ENCODE peak calls at places on chromosomes 1 and 21, in four cellular contexts. One of them, this sample, is unnamed.

GRCh38 chr1:204417231-204417997 is 5.8 kb upstream of the PPP1R15B start:
- DNase-seq in K562: peak; percentile 74
- DNase-seq in HepG2: peak; percentile 74
- DNase-seq in GM12878: no peak
- DNase-seq in this sample: peak; percentile 94

GRCh38 chr1:78447096-78447495 is 43.7 kb upstream of the PTGFR start:
- DNase-seq in K562: no peak
- DNase-seq in HepG2: no peak
- DNase-seq in GM12878: no peak
- DNase-seq in this sample: no peak

GRCh38 chr1:239357867-239358266 is 28.5 kb upstream of the CHRM3 start:
- DNase-seq in K562: no peak
- DNase-seq in HepG2: no peak
- DNase-seq in GM12878: no peak
- DNase-seq in this sample: no peak

GRCh38 chr1:160954158-160955104 is at the start of gene ITLN2:
- DNase-seq in K562: peak; percentile 64
- DNase-seq in HepG2: peak; percentile 67
- DNase-seq in GM12878: peak; percentile 16
- DNase-seq in this sample: peak; percentile 73

GRCh38 chr1:22613951-22614350 is 22.5 kb upstream of the C1QA start:
- DNase-seq in K562: no peak
- DNase-seq in HepG2: no peak
- DNase-seq in GM12878: no peak
- DNase-seq in this sample: no peak

GRCh38 chr1:160251006-160251405 is 11.3 kb downstream of the DCAF8 start:
- DNase-seq in K562: no peak
- DNase-seq in HepG2: no peak
- DNase-seq in GM12878: no peak
- DNase-seq in this sample: no peak

GRCh38 chr1:35577071-35577998 is 4.2 kb downstream of the TFAP2E start:
- DNase-seq in K562: no peak
- DNase-seq in HepG2: no peak
- DNase-seq in GM12878: peak; percentile 40
- DNase-seq in this sample: no peak

GRCh38 chr21:44938976-44939531 is 775 bp upstream of the SLX9 start:
- DNase-seq in K562: no peak
- DNase-seq in HepG2: peak; percentile 40
- DNase-seq in GM12878: no peak
- DNase-seq in this sample: no peak

GRCh38 chr1:235913311-235913710 is 46.6 kb upstream of the LYST start:
- DNase-seq in K562: no peak
- DNase-seq in HepG2: no peak
- DNase-seq in GM12878: no peak
- DNase-seq in this sample: no peak

GRCh38 chr1:245375789-245376188 is 221.0 kb downstream of the KIF26B start:
- DNase-seq in K562: no peak
- DNase-seq in HepG2: no peak
- DNase-seq in GM12878: no peak
- DNase-seq in this sample: no peak

GRCh38 chr1:211641942-211642341 is 33.5 kb downstream of the NEK2 start:
- DNase-seq in K562: no peak
- DNase-seq in HepG2: no peak
- DNase-seq in GM12878: no peak
- DNase-seq in this sample: no peak
- TF ChIP-seq CTCF in K562: no peak
- TF ChIP-seq CTCF in HepG2: no peak
- TF ChIP-seq CTCF in GM12878: no peak
- TF ChIP-seq CTCF in this sample: no peak

GRCh38 chr1:2055911-2056575 is 5.8 kb downstream of the PRKCZ start:
- DNase-seq in K562: peak; percentile 55
- DNase-seq in HepG2: no peak
- DNase-seq in GM12878: no peak
- DNase-seq in this sample: no peak
- TF ChIP-seq ESRRA in K562: no peak
- TF ChIP-seq ESRRA in HepG2: no peak
- TF ChIP-seq ESRRA in GM12878: no peak
- TF ChIP-seq ESRRA in this sample: no peak

GRCh38 chr1:58839871-58840835 is 56.3 kb upstream of the JUN start:
- DNase-seq in K562: no peak
- DNase-seq in HepG2: no peak
- DNase-seq in GM12878: no peak
- DNase-seq in this sample: no peak
- TF ChIP-seq REST in K562: no peak
- TF ChIP-seq REST in HepG2: no peak
- TF ChIP-seq REST in GM12878: no peak
- TF ChIP-seq REST in this sample: no peak

GRCh38 chr1:59692591-59692990 is 122.2 kb upstream of the HOOK1 start:
- DNase-seq in K562: no peak
- DNase-seq in HepG2: no peak
- DNase-seq in GM12878: no peak
- DNase-seq in this sample: no peak
- TF ChIP-seq CTCF in K562: no peak
- TF ChIP-seq CTCF in HepG2: no peak
- TF ChIP-seq CTCF in GM12878: no peak
- TF ChIP-seq CTCF in this sample: no peak

GRCh38 chr1:6308449-6308848 is 47.6 kb upstream of the GPR153 start:
- DNase-seq in K562: no peak
- DNase-seq in HepG2: no peak
- DNase-seq in GM12878: no peak
- DNase-seq in this sample: no peak

GRCh38 chr1:6309550-6309949 is 48.7 kb upstream of the GPR153 start:
- DNase-seq in K562: no peak
- DNase-seq in HepG2: no peak
- DNase-seq in GM12878: no peak
- DNase-seq in this sample: no peak

GRCh38 chr1:6307099-6307498 is 46.2 kb upstream of the GPR153 start:
- DNase-seq in K562: no peak
- DNase-seq in HepG2: no peak
- DNase-seq in GM12878: no peak
- DNase-seq in this sample: no peak

GRCh38 chr1:6313382-6314265 is 52.7 kb upstream of the GPR153 start:
- DNase-seq in K562: peak; percentile 59
- DNase-seq in HepG2: no peak
- DNase-seq in GM12878: no peak
- DNase-seq in this sample: no peak

DNA sequence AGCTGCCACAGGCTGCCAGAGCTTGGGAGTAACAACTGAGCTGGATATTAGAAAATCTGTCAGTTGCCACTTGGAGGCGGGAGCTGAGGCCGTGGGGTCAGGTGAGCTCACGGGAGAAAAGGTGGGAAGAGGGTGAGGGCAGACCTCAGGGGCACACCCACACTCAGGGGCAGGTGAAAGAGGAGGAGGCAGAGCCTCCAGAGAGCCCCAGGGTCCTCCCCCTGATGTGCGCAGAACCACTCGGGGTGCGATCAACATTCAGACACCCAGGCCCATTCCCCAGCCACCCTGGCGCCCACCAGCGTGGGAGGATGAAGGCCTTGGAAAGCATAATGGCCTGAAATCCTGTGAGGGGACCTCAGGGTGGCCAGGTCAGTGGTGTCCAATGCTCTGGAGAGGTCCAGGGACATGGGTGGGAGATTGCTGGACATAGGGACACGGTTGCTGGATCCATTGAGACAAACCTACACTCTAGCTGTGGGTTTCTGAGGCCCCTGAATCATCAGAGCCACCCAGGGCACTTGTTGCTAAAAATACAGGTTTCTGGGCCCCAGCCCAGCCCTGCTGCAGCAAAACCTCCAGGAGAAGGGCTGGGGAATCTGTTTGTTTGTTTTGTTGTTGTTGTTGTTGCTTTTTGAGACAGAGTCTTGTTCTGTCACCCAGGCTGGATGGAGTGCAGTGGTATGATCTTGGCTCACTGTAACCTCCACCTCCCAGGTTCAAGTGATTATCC is 49.4 kb upstream of the GPR153 start:
- DNase-seq in K562: no peak
- DNase-seq in HepG2: no peak
- DNase-seq in GM12878: no peak
- DNase-seq in this sample: no peak
- TF ChIP-seq ESRRA in K562: no peak
- TF ChIP-seq ESRRA in HepG2: no peak
- TF ChIP-seq ESRRA in GM12878: no peak
- TF ChIP-seq ESRRA in this sample: no peak

GRCh38 chr1:153336650-153337049 is 12.0 kb downstream of the PGLYRP4 start:
- DNase-seq in K562: no peak
- DNase-seq in HepG2: no peak
- DNase-seq in GM12878: no peak
- DNase-seq in this sample: no peak
- TF ChIP-seq REST in K562: no peak
- TF ChIP-seq REST in HepG2: no peak
- TF ChIP-seq REST in GM12878: no peak
- TF ChIP-seq REST in this sample: no peak

DNA sequence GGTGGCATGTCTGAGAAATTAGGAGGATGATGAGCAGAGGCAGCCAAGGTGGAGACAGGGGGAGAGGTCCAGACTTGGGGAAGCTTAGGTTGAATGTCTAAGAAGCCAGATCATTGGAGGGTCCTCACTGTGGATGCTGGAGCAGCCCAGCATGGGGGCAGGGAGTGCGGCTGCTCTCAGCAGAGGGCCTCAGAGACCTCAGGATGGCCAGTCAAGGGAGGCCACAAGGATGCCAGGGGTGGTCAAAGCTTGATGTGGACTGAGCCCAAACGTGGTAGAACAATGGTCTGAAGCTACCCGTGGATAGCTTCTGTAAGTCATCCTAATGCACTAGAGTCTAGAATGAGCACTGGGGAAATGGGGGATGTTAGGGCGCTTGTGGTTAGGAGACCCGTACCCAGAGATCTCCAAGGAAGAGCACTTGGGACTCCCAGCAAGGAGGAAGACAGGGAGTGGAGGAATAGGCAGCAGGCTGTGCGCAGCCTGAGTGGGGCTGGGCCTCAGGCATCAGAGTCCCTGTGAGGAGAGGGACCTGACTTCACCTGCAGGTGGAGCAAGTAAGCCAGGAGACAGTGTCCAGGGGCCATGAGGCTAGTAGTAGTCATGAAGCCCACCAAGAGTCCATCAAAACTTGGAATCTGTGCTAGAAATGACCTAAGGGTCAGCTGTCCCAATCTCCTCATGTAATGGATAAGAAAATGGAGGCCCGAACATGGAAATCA is 4.3 kb upstream of the S100A9 start:
- DNase-seq in K562: peak; percentile 39
- DNase-seq in HepG2: peak; percentile 12
- DNase-seq in GM12878: no peak
- DNase-seq in this sample: peak; percentile 39
- TF ChIP-seq CTCF in K562: peak; percentile 62
- TF ChIP-seq CTCF in HepG2: peak; percentile 57
- TF ChIP-seq CTCF in GM12878: peak; percentile 52
- TF ChIP-seq CTCF in this sample: peak; percentile 50

GRCh38 chr1:211330282-211330936 is 3.8 kb downstream of the TRAF5 start:
- DNase-seq in K562: no peak
- DNase-seq in HepG2: no peak
- DNase-seq in GM12878: no peak
- DNase-seq in this sample: no peak
- TF ChIP-seq ESRRA in K562: no peak
- TF ChIP-seq ESRRA in HepG2: no peak
- TF ChIP-seq ESRRA in GM12878: no peak
- TF ChIP-seq ESRRA in this sample: no peak

DNA sequence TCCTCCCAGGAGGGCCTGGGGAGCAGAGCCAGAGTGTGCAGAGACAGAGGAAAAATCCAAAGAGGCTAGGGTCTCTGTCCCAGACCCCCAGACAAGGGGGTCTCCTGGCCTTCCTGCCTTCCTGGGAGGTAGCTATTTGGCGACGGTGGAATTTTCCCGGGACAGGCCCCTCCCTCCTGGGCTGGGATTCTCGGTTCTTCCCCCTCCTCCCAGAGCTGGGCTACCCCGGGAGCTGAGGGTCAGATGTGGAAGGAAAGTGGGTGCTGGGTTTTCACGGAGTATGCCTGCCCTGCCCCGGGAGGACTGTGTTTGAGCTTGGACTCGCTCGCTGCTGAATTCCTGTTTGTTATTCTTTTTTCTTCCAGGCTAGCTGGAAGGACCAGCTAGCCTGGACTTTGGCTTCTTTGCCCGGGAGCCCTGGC is 770 bp downstream of the AMPD2 start:
- DNase-seq in K562: peak; percentile 57
- DNase-seq in HepG2: no peak
- DNase-seq in GM12878: no peak
- DNase-seq in this sample: peak; percentile 69
- TF ChIP-seq REST in K562: no peak
- TF ChIP-seq REST in HepG2: no peak
- TF ChIP-seq REST in GM12878: no peak
- TF ChIP-seq REST in this sample: no peak